ENCODE peak calls at places on chromosomes 7 and 10, in eight cellular contexts. Y, A, W, N, K, L, D and C are unnamed samples.

GRCh38 chr7:149772821-149773425 is 465 bp downstream of the ZNF467 start:
- DNase-seq in Y (peak; percentile 40), A (peak; percentile 56), W (peak; percentile 20), N (peak; percentile 29), K (no peak), L (peak; percentile 23), D (no peak), C (no peak)

GRCh38 chr7:71559214-71559613 is 427.3 kb downstream of the GALNT17 start:
- DNase-seq in Y (no peak), A (no peak), W (no peak), N (no peak), K (no peak), L (no peak), D (no peak), C (no peak)

GRCh38 chr7:227940-228339 is 35.6 kb downstream of the FAM20C start:
- DNase-seq in Y (no peak), A (no peak), W (no peak), N (no peak), K (no peak), L (no peak), D (no peak), C (no peak)

GRCh38 chr7:128890306-128891109 is 20.0 kb downstream of the KCP start:
- DNase-seq in Y (peak; percentile 63), A (no peak), W (no peak), N (no peak), K (no peak), L (peak; percentile 29), D (no peak), C (no peak)

GRCh38 chr10:73922007-73922863 is 11.3 kb downstream of the PLAU start:
- DNase-seq in Y (no peak), A (no peak), W (peak; percentile 61), N (peak; percentile 34), K (peak; percentile 35), L (no peak), D (no peak), C (no peak)

GRCh38 chr10:77279207-77279606 is 358.4 kb downstream of the KCNMA1 start:
- DNase-seq in Y (no peak), A (no peak), W (peak; percentile 68), N (peak; percentile 48), K (no peak), L (no peak), D (no peak), C (no peak)

GRCh38 chr7:39228946-39229345 is 251.2 kb downstream of the POU6F2 start:
- DNase-seq in Y (peak; percentile 6), A (no peak), W (no peak), N (no peak), K (no peak), L (no peak), D (no peak), C (no peak)

GRCh38 chr7:43937444-43937843 is 11.2 kb downstream of the UBE2D4 start:
- DNase-seq in Y (no peak), A (no peak), W (no peak), N (no peak), K (no peak), L (no peak), D (no peak), C (no peak)

GRCh38 chr7:75667938-75668337 is 70.8 kb downstream of the HIP1 start:
- DNase-seq in Y (no peak), A (no peak), W (no peak), N (no peak), K (no peak), L (peak; percentile 28), D (no peak), C (no peak)

GRCh38 chr10:104069610-104070009 is 16.1 kb downstream of the COL17A1 start:
- DNase-seq in Y (no peak), A (no peak), W (no peak), N (no peak), K (no peak), L (no peak), D (no peak), C (no peak)

GRCh38 chr10:21740989-21741388 is 207.0 kb downstream of the MLLT10 start:
- DNase-seq in Y (no peak), A (no peak), W (peak; percentile 44), N (peak; percentile 21), K (no peak), L (no peak), D (no peak), C (no peak)

GRCh38 chr10:48839809-48840679 is 99.6 kb downstream of the LRRC18 start:
- DNase-seq in Y (no peak), A (no peak), W (no peak), N (no peak), K (no peak), L (no peak), D (no peak), C (no peak)

GRCh38 chr7:116632349-116632748 is 39.6 kb upstream of the MET start:
- DNase-seq in Y (peak; percentile 54), A (no peak), W (no peak), N (no peak), K (no peak), L (no peak), D (no peak), C (no peak)

GRCh38 chr10:124524991-124525653 is 63.5 kb downstream of the LHPP start:
- DNase-seq in Y (no peak), A (peak; percentile 29), W (no peak), N (no peak), K (no peak), L (peak; percentile 73), D (no peak), C (no peak)